ENCODE peak calls at places on chromosomes 4 and X, in five cellular contexts. Z is sigmoid colon, A is Peyer's patch, X is mesendoderm, C is ascending aorta. G is an unnamed sample. For H3K4me1, the result is how much of the 10 kb centered on the place peaks cover.

GRCh38 chr4:15656038-15656470 is 897 bp upstream of the FBXL5 start:
- DNase-seq in Z (no peak), A (no peak), X (peak), C (peak), G (peak)

GRCh38 chr4:156939801-156940200 is 31.8 kb downstream of the PDGFC start:
- DNase-seq in Z (no peak), A (no peak), X (no peak), C (no peak), G (no peak)

GRCh38 chr4:183146478-183146877 is 47.4 kb downstream of the WWC2 start:
- DNase-seq in Z (no peak), A (no peak), X (no peak), C (no peak), G (no peak)

GRCh38 chr4:56861365-56861764 is 39.9 kb upstream of the SPINK2 start:
- DNase-seq in Z (no peak), A (no peak), X (peak), C (no peak), G (no peak)

GRCh38 chr4:6716018-6716911 is at the start of gene BLOC1S4:
- DNase-seq in Z (peak), A (peak), X (peak), C (peak), G (peak)

GRCh38 chr4:182370491-182370890 is 127.3 kb downstream of the TENM3 start:
- DNase-seq in Z (no peak), A (no peak), X (peak), C (no peak), G (no peak)

GRCh38 chr4:167234388-167234881 is at the start of gene SPOCK3:
- DNase-seq in Z (no peak), A (no peak), X (peak), C (peak), G (no peak)

GRCh38 chr4:186900980-186901379 is 177.3 kb upstream of the FAT1 start:
- DNase-seq in Z (no peak), A (no peak), X (no peak), C (no peak), G (no peak)

GRCh38 chr4:5218376-5219069 is 167.2 kb downstream of the STK32B start:
- DNase-seq in Z (no peak), A (no peak), X (no peak), C (no peak), G (no peak)

GRCh38 chrX:70482300-70482699 is 37.7 kb downstream of the DLG3 start:
- DNase-seq in Z (no peak), A (no peak), X (no peak), C (no peak), G (no peak)
- H3K4me1 ChIP-seq in Z (under half), A (under half), X (under half), C (under half), G (under half)

GRCh38 chr4:1202526-1203378 is 30.4 kb upstream of the SPON2 start:
- DNase-seq in Z (peak), A (peak), X (no peak), C (no peak), G (no peak)

GRCh38 chr4:1200425-1201035 is 28.1 kb upstream of the SPON2 start:
- DNase-seq in Z (peak), A (peak), X (peak), C (peak), G (no peak)

GRCh38 chr4:1198070-1198844 is 25.9 kb upstream of the SPON2 start:
- DNase-seq in Z (peak), A (peak), X (no peak), C (peak), G (no peak)

GRCh38 chr4:1201851-1202525 is 29.6 kb upstream of the SPON2 start:
- DNase-seq in Z (peak), A (peak), X (no peak), C (peak), G (no peak)

GRCh38 chr4:1199556-1200331 is 27.4 kb upstream of the SPON2 start:
- DNase-seq in Z (peak), A (peak), X (no peak), C (no peak), G (no peak)
- H3K4me1 ChIP-seq in Z (under half), A (under half), X (under half), C (under half), G (under half)

GRCh38 chrX:13164611-13165010 is 120.2 kb upstream of the FAM9C start:
- DNase-seq in Z (no peak), A (no peak), X (peak), C (no peak), G (no peak)
- H3K4me1 ChIP-seq in Z (under half), A (under half), X (under half), C (under half), G (under half)

DNA sequence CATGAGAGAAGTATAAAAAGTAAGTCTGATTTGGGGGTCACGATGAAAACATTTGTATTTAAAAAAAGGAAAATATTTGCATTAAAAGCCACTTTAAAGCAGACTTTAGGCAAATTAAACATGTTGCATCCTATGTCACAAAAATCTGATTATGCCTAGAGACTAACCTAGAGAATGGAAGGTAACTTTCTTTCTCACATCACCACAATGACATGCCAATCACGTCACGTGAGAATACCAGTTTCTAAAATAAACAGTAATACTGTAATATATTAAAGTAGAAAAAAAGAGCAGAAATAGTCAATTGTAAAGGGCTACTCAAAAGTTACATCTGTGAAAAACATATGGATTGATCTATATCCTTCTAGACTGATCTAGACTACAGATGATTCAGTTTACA is 3.3 kb downstream of the CHIC2 start:
- DNase-seq in Z (no peak), A (no peak), X (no peak), C (no peak), G (no peak)
- H3K4me1 ChIP-seq in Z (half or more), A (under half), X (under half), C (under half), G (under half)

DNA sequence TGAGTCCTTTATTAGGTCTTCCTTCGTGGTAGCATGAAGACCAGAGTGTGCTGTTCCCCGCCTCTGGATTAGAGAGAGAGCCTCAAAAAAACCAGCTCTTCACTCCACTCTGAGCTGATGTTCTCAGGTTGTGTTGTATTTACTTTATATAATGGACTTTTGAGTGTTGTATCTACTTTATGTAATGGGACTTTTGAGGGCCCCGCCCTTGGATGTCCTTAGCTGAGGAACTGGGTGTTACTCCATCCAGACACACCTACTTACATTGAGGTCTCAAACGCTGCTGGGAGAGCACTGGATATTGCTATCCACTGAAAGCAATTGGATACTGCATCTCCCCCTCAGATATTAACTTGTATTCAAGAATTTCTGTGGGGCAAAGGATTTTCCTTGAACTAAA is 28.2 kb downstream of the ATP8A1 start:
- DNase-seq in Z (no peak), A (no peak), X (no peak), C (no peak), G (no peak)
- H3K4me1 ChIP-seq in Z (under half), A (under half), X (under half), C (under half), G (under half)

GRCh38 chrX:1500701-1501624 is 36.0 kb downstream of the P2RY8 start:
- DNase-seq in Z (no peak), A (peak), X (no peak), C (peak), G (peak)
- H3K4me1 ChIP-seq in Z (under half), A (under half), X (under half), C (under half), G (under half)

DNA sequence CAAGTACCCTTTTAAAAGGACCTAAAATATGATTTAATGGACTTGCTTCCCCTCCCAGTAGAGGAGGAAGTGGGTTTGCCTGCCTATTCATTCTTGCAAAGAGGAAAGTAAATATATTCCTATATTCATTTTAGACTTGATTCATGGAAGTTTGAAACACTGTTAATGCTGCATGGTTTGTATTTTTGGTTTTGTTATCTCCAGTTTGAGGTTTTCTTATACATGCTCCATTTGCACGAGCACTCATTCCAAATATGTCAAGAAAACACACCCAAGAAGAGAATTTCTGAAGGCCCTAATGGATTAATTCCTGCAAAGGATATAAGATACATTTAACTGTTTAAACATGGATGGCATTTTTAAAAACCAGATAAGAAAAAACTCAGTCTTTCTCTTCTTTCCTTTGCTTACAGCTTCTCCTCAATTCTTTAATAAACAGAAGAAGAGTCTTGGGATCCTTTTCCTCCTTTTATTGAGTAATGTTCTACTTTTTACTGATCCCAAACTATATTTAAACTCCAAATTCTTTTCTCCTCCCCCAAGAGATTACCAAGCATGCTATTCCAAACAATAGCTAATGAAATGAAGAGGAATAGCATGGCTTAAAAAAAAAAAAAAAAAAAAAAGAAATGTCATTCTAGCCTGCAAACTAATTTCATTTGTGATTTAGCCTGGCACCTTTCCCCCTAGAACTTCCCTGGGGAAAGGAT is 54.6 kb upstream of the LDB2 start:
- DNase-seq in Z (no peak), A (no peak), X (no peak), C (no peak), G (no peak)
- H3K4me1 ChIP-seq in Z (under half), A (under half), X (under half), C (under half), G (under half)

GRCh38 chrX:1502853-1503252 is 34.1 kb downstream of the P2RY8 start:
- DNase-seq in Z (no peak), A (no peak), X (no peak), C (peak), G (no peak)
- H3K4me1 ChIP-seq in Z (under half), A (under half), X (under half), C (under half), G (under half)

DNA sequence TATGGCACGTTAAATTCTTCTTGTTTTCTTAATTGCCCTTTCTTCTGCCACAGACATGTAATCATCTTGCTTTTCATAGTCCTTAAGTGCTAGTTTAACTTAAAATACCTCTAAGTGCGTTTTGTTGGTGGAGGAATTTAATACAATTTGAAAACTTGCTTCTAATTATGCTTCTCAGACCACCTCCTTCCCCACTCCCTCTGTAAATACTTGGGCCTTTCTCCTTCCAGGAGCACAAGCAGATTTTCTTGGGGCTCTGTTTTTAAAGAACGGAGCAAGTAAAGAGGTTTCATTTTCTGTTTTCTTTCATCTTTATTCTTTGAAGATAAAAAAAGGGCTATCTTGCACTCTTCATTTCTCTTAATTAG is 559 bp upstream of the PCDH18 start:
- DNase-seq in Z (no peak), A (no peak), X (no peak), C (no peak), G (no peak)
- H3K4me1 ChIP-seq in Z (under half), A (under half), X (under half), C (under half), G (under half)